ENCODE peak calls at places on chromosomes 2 and 18, in nine cellular contexts. J is heart left ventricle, U is lower lobe of right lung, V is heart right ventricle, A is tibial nerve, Y is adipocyte, H is adrenal gland, R is prostate gland, E is SK-N-SH. C is an unnamed sample. For H3K27me3, the result is how much of the 10 kb centered on the place peaks cover.

GRCh38 chr2:229748950-229749349 is 34.6 kb upstream of the DNER start:
- DNase-seq in R (no peak), A (no peak), E (no peak), H (no peak), Y (no peak), U (no peak), V (no peak), J (no peak), C (no peak)

GRCh38 chr2:237486819-237487448 is at the start of gene MLPH:
- DNase-seq in J (no peak), R (peak), E (peak), H (no peak), A (peak), V (peak), Y (peak), U (peak), C (no peak)

GRCh38 chr2:101150306-101151140 is 659 bp downstream of the TBC1D8 start:
- DNase-seq in U (peak), A (peak), R (peak), Y (peak), J (peak), V (peak), E (peak), H (peak), C (no peak)

GRCh38 chr2:19367346-19367745 is 8.9 kb upstream of the OSR1 start:
- DNase-seq in J (no peak), Y (no peak), U (no peak), R (no peak), A (no peak), H (no peak), V (no peak), E (no peak), C (no peak)

GRCh38 chr18:64254399-64255093 is 105.7 kb upstream of the LINC00305 start:
- DNase-seq in E (no peak), J (no peak), H (no peak), A (no peak), U (no peak), R (no peak), V (no peak), Y (no peak), C (no peak)

GRCh38 chr18:68555935-68556334 is 159.0 kb downstream of the TMX3 start:
- DNase-seq in Y (no peak), E (no peak), V (no peak), U (no peak), A (no peak), J (no peak), H (no peak), R (no peak), C (no peak)

GRCh38 chr18:31487251-31488015 is 10.5 kb upstream of the DSG2 start:
- DNase-seq in A (no peak), Y (no peak), E (no peak), V (no peak), U (no peak), J (no peak), R (no peak), H (no peak), C (no peak)

GRCh38 chr2:216911886-216912285 is 52.0 kb upstream of the TNP1 start:
- DNase-seq in J (no peak), V (no peak), H (no peak), E (no peak), R (no peak), U (no peak), Y (peak), A (no peak), C (no peak)

GRCh38 chr2:239195992-239196391 is 204.8 kb downstream of the HDAC4 start:
- DNase-seq in E (no peak), H (no peak), A (no peak), Y (no peak), V (no peak), R (no peak), J (no peak), U (no peak), C (no peak)

GRCh38 chr2:38505779-38506178 is 96.9 kb downstream of the HNRNPLL start:
- DNase-seq in A (peak), R (peak), V (no peak), H (peak), Y (peak), U (no peak), E (no peak), J (peak), C (no peak)

GRCh38 chr18:22826726-22827125 is 106.4 kb upstream of the RBBP8 start:
- DNase-seq in A (no peak), R (peak), Y (no peak), U (no peak), E (no peak), J (no peak), H (no peak), V (no peak), C (no peak)

GRCh38 chr2:46913471-46914381 is 1.9 kb downstream of the MCFD2 start:
- DNase-seq in Y (peak), U (no peak), E (peak), J (no peak), V (no peak), H (peak), A (no peak), R (no peak), C (no peak)
- H3K4me3 ChIP-seq in Y (peak), U (peak), E (peak), J (peak), V (peak), H (peak), A (peak), R (no peak), C (no peak)

GRCh38 chr18:52376104-52376503 is 36.1 kb downstream of the DCC start:
- DNase-seq in H (no peak), Y (no peak), R (no peak), U (no peak), A (no peak), E (no peak), V (no peak), J (no peak), C (no peak)
- H3K27me3 ChIP-seq in H (under half), Y (under half), R (under half), U (under half), A (under half), E (under half), V (under half), J (under half), C (under half)

DNA sequence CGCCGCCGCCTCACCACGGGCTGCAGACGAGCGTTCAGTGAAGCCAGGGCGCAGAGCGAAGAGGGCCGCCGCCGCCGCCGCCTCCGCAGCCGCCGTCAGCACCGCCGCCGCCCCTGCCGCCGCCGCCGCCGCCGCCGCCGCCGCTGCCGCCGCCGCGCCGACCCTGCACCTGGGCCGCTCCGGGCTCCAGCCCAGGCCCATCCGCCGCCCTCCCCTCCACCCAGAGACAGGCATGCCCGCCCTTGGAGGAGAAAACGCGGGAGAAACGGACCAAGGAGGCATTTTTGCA is 3.0 kb downstream of the POU3F3 start:
- DNase-seq in U (no peak), Y (no peak), H (no peak), E (no peak), A (no peak), V (no peak), J (no peak), R (no peak), C (no peak)
- H3K4me3 ChIP-seq in U (peak), Y (no peak), H (peak), E (no peak), A (no peak), V (no peak), J (no peak), R (no peak), C (peak)

GRCh38 chr2:161424992-161425391 is 8.9 kb downstream of the TBR1 start:
- DNase-seq in Y (no peak), R (no peak), J (no peak), U (no peak), A (no peak), H (no peak), V (no peak), E (no peak), C (no peak)

GRCh38 chr2:161423351-161424178 is 7.5 kb downstream of the TBR1 start:
- DNase-seq in H (no peak), J (no peak), V (peak), Y (no peak), E (peak), U (no peak), R (no peak), A (no peak), C (no peak)

GRCh38 chr2:161425966-161426365 is 9.9 kb downstream of the TBR1 start:
- DNase-seq in U (no peak), A (no peak), V (no peak), Y (no peak), E (no peak), H (no peak), R (no peak), J (no peak), C (no peak)

GRCh38 chr2:161422812-161423211 is 6.7 kb downstream of the TBR1 start:
- DNase-seq in E (no peak), R (no peak), U (no peak), J (no peak), Y (no peak), A (no peak), H (no peak), V (no peak), C (no peak)

GRCh38 chr2:161424179-161424763 is 8.2 kb downstream of the TBR1 start:
- DNase-seq in E (no peak), Y (no peak), U (no peak), A (no peak), J (no peak), V (no peak), R (no peak), H (no peak), C (no peak)
- H3K27me3 ChIP-seq in E (half or more), Y (half or more), U (half or more), A (half or more), J (half or more), V (half or more), R (half or more), H (half or more), C (half or more)

GRCh38 chr2:75315436-75315835 is 116.1 kb upstream of the TACR1 start:
- DNase-seq in V (no peak), J (no peak), U (no peak), Y (peak), H (no peak), E (no peak), A (no peak), R (no peak), C (no peak)
- H3K4me3 ChIP-seq in V (no peak), J (no peak), U (no peak), Y (no peak), H (no peak), E (no peak), A (no peak), R (no peak), C (no peak)

GRCh38 chr2:111981666-111982065 is 73.4 kb upstream of the TMEM87B start:
- DNase-seq in Y (no peak), H (no peak), A (no peak), R (no peak), U (no peak), V (no peak), E (no peak), J (no peak), C (no peak)

GRCh38 chr2:111984213-111984604 is 70.9 kb upstream of the TMEM87B start:
- DNase-seq in E (no peak), H (no peak), V (no peak), J (no peak), Y (no peak), A (no peak), U (no peak), R (no peak), C (no peak)

GRCh38 chr2:111985514-111985913 is 69.6 kb upstream of the TMEM87B start:
- DNase-seq in E (no peak), V (no peak), U (no peak), H (no peak), A (no peak), Y (no peak), R (no peak), J (no peak), C (no peak)

GRCh38 chr2:111983478-111984212 is 71.4 kb upstream of the TMEM87B start:
- DNase-seq in H (peak), Y (no peak), A (no peak), J (no peak), R (no peak), V (no peak), E (no peak), U (no peak), C (no peak)

GRCh38 chr2:111982822-111983221 is 72.2 kb upstream of the TMEM87B start:
- DNase-seq in H (no peak), U (no peak), E (no peak), Y (no peak), A (no peak), V (no peak), J (no peak), R (no peak), C (no peak)
- H3K27me3 ChIP-seq in H (under half), U (under half), E (under half), Y (under half), A (under half), V (under half), J (under half), R (under half), C (under half)

GRCh38 chr2:46335966-46336436 is 38.8 kb downstream of the EPAS1 start:
- DNase-seq in U (peak), R (peak), A (no peak), Y (no peak), H (no peak), J (no peak), V (no peak), E (no peak), C (no peak)
- H3K4me3 ChIP-seq in U (peak), R (no peak), A (peak), Y (peak), H (peak), J (peak), V (peak), E (no peak), C (no peak)

DNA sequence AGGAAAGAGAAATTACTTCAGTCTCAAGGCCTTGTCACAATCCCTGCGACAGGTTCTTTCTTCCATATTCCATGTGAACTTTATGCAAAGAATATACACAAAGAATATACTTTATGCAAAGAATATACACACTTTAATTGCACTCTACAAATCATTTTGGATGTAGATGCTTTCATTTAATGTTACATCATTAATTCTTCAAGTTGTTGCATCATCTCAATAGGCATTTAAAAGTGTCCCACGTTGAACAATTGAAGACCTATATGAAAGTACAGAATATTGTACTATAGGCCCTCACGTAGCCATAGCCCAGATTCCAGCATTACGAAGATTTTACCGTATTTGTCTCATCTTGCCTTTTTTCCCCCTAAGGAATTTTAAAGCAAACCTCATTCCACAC is 33.1 kb upstream of the MAL start:
- DNase-seq in V (no peak), A (no peak), J (no peak), R (no peak), E (no peak), Y (no peak), H (no peak), U (no peak), C (no peak)
- H3K27me3 ChIP-seq in V (under half), A (under half), J (under half), R (under half), E (half or more), Y (half or more), H (under half), U (under half), C (under half)

GRCh38 chr2:20666114-20666363 is 905 bp upstream of the GDF7 start:
- DNase-seq in A (no peak), H (no peak), V (no peak), J (no peak), R (no peak), Y (no peak), U (no peak), E (peak), C (no peak)
- H3K4me3 ChIP-seq in A (peak), H (peak), V (peak), J (peak), R (peak), Y (peak), U (peak), E (peak), C (peak)